ENCODE peak calls at places on chromosomes 12 and 14, in six cellular contexts. W is fibroblast of lung; U is caudate nucleus; X is effector memory CD4-positive, alpha-beta T cell; N is transverse colon; L is substantia nigra. C is an unnamed sample.

GRCh38 chr14:74566174-74567125 is 45.6 kb downstream of the LTBP2 start:
- DNase-seq in U (no peak), W (no peak), X (no peak), N (no peak), L (no peak), C (no peak)

GRCh38 chr14:106547735-106548550 is 1021.6 kb downstream of the TMEM121 start:
- DNase-seq in W (no peak), N (no peak), L (no peak), U (no peak), X (no peak), C (no peak)

GRCh38 chr12:127389923-127390322 is 877.0 kb upstream of the TMEM132C start:
- DNase-seq in N (no peak), X (no peak), L (no peak), W (peak), U (no peak), C (no peak)

GRCh38 chr14:57199911-57200310 is 68.8 kb downstream of the EXOC5 start:
- DNase-seq in L (no peak), X (no peak), N (no peak), U (no peak), W (peak), C (no peak)

GRCh38 chr14:99819514-99819913 is 26.3 kb downstream of the EML1 start:
- DNase-seq in L (no peak), N (no peak), U (no peak), W (no peak), X (no peak), C (no peak)

GRCh38 chr14:55075628-55076027 is 24.2 kb downstream of the MAPK1IP1L start:
- DNase-seq in N (no peak), L (no peak), U (no peak), X (no peak), W (peak), C (no peak)

GRCh38 chr12:108324678-108325358 is 14.3 kb downstream of the CMKLR1 start:
- DNase-seq in U (no peak), W (no peak), X (no peak), N (no peak), L (no peak), C (no peak)

GRCh38 chr12:51871918-51872688 is 15.8 kb upstream of the ANKRD33 start:
- DNase-seq in W (no peak), X (no peak), L (no peak), U (no peak), N (peak), C (no peak)

GRCh38 chr14:69675877-69676416 is 64.6 kb downstream of the SUSD6 start:
- DNase-seq in U (no peak), X (no peak), N (no peak), W (no peak), L (no peak), C (no peak)

GRCh38 chr12:14896477-14897184 is 11.0 kb upstream of the MGP start:
- DNase-seq in L (no peak), X (no peak), W (peak), N (no peak), U (no peak), C (no peak)

GRCh38 chr12:120225852-120226640 is 25.1 kb upstream of the RPLP0 start:
- DNase-seq in N (peak), W (no peak), L (no peak), X (no peak), U (no peak), C (peak)

GRCh38 chr12:131736807-131737484 is 26.1 kb downstream of the SFSWAP start:
- DNase-seq in W (peak), N (no peak), X (no peak), U (no peak), L (no peak), C (no peak)

GRCh38 chr12:25997401-25997973 is 39.0 kb downstream of the RASSF8 start:
- DNase-seq in N (no peak), W (peak), L (no peak), U (no peak), X (no peak), C (no peak)

GRCh38 chr12:130483616-130484180 is 146.0 kb downstream of the PIWIL1 start:
- DNase-seq in N (no peak), U (no peak), W (no peak), X (no peak), L (no peak), C (no peak)

GRCh38 chr14:90276627-90277367 is 20.4 kb downstream of the PSMC1 start:
- DNase-seq in U (no peak), N (no peak), X (no peak), W (no peak), L (no peak), C (no peak)

GRCh38 chr14:93136009-93136408 is 20.3 kb upstream of the ITPK1 start:
- DNase-seq in L (no peak), U (no peak), X (no peak), N (no peak), W (no peak), C (no peak)
- H3K27ac ChIP-seq in L (no peak), U (no peak), X (no peak), N (no peak), W (no peak), C (peak)

GRCh38 chr12:77102123-77102522 is 36.8 kb upstream of the E2F7 start:
- DNase-seq in L (no peak), N (no peak), X (no peak), W (peak), U (no peak), C (no peak)
- H3K27ac ChIP-seq in L (no peak), N (no peak), X (no peak), W (no peak), U (no peak), C (no peak)

DNA sequence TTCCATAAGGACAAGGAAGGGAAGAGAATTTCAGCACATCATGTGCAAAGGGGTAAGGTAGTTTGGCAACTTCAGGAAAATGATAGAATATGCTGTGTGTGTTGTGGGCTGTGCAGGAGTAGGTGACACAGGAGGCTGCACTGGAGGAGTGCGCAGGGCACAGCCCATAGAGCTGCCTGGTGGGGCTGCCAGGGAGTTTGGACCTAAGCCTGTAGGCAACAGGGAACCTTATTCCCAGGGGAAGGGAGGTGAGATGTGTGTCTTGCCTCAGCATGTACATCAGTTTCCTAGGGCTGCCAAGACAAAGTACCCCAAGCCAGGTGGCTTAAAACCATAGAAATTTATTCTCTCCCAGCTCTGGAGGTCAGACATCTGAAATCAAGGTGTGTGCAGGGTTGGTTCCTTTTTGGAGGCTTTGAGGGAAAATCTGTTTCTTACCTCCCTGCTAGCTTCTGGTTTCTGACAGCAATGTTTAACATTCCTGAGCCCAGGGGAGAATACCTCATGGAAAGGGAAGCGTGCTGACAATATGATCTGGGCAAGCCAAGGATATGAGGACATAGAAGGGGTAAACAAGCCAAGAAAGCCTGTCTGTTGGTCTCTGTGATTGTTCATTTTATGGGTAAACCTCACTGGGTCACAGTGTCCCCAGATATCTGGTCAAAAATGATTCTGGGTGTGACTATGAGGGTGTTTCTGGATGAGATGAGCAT is 174.0 kb upstream of the NTF3 start:
- DNase-seq in L (no peak), W (no peak), N (no peak), U (no peak), X (no peak), C (no peak)
- H3K27ac ChIP-seq in L (no peak), W (no peak), N (no peak), U (no peak), X (no peak), C (no peak)

DNA sequence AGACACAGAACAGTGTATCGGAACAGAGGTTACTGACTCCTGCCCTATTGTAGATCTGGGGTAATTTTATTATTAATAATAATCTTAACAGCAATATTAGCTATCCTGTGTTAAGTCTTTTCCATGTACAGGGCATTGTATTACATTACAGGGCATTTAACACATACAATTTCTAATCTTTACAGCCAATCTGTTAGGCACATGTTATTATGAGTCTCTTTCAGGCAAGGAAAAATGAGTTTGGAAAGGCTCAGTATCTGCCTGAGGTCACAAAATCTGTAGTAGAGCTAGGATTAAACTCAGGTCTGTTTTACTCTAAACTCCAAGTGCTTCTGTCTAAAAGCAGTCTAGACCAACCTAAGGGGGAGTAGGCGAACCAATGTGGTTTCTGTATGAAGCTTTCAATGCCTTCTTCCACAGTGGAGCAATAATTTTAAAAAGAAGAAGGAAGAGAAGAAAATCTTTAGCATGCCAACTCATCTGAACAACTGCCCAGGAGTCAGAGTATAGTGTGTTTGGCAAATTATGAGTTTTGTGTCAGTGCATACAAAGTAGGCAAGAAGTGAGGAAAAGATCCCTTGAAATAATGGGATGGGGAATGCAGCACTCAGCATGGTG is 192.6 kb downstream of the CHST11 start:
- DNase-seq in N (no peak), U (no peak), X (no peak), W (no peak), L (no peak), C (no peak)
- H3K27ac ChIP-seq in N (no peak), U (no peak), X (no peak), W (no peak), L (no peak), C (peak)

DNA sequence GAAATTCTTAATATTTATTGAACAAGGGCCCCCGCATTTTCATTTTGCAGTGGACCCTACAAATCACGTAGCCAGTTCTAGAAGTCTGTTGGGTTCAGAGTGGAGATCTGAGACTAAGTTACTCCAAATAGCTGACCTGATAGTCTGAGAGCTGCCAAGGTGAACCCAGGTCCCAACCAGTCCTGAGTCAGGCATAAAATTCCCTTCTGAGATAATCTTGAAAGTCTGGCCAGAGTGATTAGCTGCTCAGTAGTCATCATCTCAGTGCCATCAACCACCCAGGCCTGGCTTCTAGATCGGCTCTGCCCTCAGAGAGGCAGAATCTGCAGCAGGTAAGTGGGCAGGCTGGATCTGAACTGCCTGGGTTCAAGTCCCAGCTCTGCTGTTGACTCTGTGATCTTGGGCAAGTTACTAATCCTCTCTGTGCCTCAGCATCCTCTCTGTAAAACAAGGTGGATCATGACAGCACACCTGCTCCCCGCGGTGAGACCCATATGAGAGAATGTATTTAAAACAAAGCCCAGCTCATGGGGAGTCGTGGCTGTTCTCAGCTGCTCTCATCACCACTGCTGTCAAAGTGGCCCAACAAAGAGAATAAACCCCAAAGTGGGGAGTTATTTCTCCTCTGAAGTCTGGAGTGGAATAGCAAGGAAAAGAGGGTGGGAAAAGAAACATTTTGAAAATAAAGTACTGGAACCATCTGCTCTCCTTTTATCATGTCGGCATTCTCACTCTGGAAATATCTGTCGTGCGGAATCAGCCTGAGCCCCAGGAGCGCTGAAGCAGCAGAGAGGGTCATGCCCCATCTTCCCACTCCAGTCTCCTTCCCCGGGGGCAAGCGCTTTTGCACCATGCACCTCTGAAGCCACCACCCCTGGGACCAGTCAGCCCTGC is 193.3 kb downstream of the DPF3 start:
- DNase-seq in L (no peak), W (no peak), N (no peak), X (no peak), U (no peak), C (no peak)
- H3K27ac ChIP-seq in L (no peak), W (peak), N (no peak), X (no peak), U (no peak), C (no peak)

GRCh38 chr14:105532735-105533141 is 6.4 kb downstream of the TMEM121 start:
- DNase-seq in X (no peak), L (no peak), N (no peak), W (peak), U (no peak), C (no peak)
- H3K27ac ChIP-seq in X (no peak), L (no peak), N (no peak), W (no peak), U (no peak), C (no peak)

DNA sequence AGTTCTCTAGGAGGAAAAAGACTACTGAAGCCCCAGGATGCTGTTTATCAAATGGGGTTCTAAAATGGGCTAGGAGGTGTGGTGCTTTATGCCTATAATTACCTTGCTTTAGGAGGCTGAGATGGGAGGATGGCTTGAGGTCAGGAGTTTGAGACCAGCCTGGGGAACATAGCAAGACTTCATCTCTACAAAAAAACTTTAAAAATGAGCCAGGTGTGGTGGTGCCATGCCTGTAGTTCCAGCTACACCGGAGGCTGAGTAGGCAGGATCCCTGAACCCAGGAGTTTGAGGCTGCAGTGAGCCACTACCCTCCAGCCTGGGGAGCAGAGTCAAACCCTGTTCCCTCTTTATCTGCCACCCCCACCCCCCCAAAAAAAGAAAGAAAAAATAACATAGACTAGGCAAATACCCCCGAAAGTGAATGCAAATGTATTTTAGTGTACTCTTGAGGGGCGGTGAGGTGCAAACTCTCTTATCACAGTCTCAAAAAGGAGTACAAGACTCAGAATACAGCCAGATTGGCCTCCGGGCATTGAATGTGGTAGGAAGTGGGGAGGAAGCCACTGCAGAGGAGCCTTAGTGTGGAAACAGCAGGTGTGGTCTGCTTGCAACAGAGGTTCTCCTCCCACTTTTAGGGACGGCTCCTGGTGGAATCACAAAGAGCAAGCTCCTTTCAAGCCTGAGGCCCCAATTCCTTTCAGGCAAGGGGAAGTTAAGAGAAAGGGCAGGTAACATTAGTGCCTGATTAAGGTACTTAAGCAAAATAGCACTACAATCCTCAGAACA is 23.5 kb upstream of the SLC2A3 start:
- DNase-seq in L (no peak), N (peak), U (no peak), X (peak), W (no peak), C (no peak)
- H3K27ac ChIP-seq in L (no peak), N (peak), U (no peak), X (peak), W (peak), C (no peak)

DNA sequence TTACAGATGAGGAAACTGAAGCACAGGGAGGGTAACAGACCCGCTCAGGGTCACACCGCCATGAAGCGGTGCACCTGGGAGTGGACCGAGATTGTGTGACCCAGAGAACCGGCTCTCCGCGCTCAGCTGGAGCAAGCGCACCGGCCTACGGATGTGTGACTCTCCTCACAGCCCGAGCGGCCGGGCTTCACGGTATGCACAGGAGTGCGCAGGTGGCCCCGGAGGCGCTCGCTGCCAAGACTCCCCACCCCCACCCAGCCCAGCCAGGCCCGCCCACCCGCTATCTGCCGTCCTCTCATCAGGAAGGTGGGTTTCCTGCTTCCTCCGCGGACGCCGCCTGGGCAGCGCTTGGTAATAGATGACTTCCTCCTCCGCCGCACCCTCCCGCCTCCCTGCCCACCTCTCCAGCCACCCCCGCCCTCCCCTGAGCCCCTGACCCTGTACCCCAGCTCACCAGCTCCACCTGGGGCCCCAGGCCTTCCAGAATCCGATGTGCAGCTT is 110.7 kb downstream of the NCOR2 start:
- DNase-seq in N (peak), X (peak), W (no peak), U (no peak), L (no peak), C (no peak)
- H3K27ac ChIP-seq in N (peak), X (peak), W (no peak), U (peak), L (peak), C (peak)

GRCh38 chr14:68176687-68177086 is 357.1 kb downstream of the RAD51B start:
- DNase-seq in U (no peak), W (no peak), N (no peak), X (no peak), L (no peak), C (no peak)

GRCh38 chr14:68172664-68173063 is 353.1 kb downstream of the RAD51B start:
- DNase-seq in W (no peak), X (no peak), N (no peak), U (no peak), L (no peak), C (no peak)

GRCh38 chr14:68172216-68172615 is 352.6 kb downstream of the RAD51B start:
- DNase-seq in X (no peak), U (no peak), N (no peak), L (no peak), W (no peak), C (no peak)

GRCh38 chr14:68173227-68173972 is 353.8 kb downstream of the RAD51B start:
- DNase-seq in X (no peak), U (no peak), N (no peak), L (no peak), W (peak), C (no peak)

GRCh38 chr14:68174446-68174845 is 354.9 kb downstream of the RAD51B start:
- DNase-seq in U (no peak), L (no peak), N (no peak), X (no peak), W (no peak), C (no peak)
- H3K27ac ChIP-seq in U (no peak), L (no peak), N (peak), X (no peak), W (no peak), C (peak)

DNA sequence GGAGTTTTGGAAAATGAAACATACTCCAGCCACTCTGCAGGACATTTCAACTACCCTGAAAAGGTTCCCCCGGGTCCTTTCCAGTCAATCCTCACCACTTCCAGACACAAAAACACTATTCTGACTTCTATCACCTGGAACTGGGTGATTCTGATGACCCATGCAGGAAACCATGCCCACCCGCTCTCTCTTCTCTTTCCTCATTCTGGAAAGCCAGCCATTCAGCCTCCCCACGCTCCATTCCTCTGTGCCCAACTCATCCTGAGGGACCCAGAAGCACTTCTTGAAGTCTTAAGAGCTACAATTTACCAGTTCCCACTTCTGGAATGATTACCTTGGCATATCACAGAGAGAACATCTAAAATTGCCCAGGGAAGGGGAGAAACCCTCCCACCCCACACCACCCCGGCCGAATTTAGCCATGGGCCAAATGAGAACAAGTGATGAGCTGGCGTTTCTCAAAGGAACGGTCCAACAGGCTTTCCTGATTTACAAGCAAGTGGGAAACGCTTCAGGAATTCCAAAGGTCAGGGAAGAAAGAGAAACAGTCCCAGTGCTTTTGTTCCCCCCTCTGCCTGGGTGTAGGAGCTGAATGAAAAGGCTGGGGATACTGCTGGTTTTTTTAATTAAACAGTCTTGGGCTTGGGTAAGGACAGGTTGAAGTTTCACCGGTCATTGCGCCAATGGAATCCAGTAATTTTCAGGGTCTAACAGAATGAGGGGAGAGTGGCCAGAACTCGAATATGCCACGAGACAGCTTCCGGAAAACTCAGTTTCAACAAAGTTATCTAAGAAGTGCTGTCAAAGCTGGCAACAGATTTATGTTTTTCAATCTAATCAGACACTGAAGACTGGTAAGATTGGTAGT is 2.9 kb downstream of the CCDC88C start:
- DNase-seq in U (no peak), L (no peak), N (no peak), X (no peak), W (no peak), C (no peak)
- H3K27ac ChIP-seq in U (peak), L (no peak), N (peak), X (peak), W (no peak), C (peak)

C was measured in stomach.